ENCODE peak calls at places on chromosomes 11 and 22, in ten cellular contexts. One of them, this sample, is unnamed.

GRCh38 chr11:84969103-84969502 is 658.0 kb downstream of the DLG2 start:
- DNase-seq in RPMI8226: no peak
- DNase-seq in pancreas: no peak
- DNase-seq in sciatic nerve: no peak
- DNase-seq in pulmonary artery endothelial cell: no peak
- DNase-seq in Right ventricle myocardium superior: no peak
- DNase-seq in left colon: no peak
- DNase-seq in GM23248: peak; percentile 51
- DNase-seq in uterus: no peak
- DNase-seq in KBM-7: no peak
- DNase-seq in this sample: no peak

GRCh38 chr11:115503083-115503885 is 931 bp downstream of the CADM1 start:
- DNase-seq in sciatic nerve: peak; percentile 80
- DNase-seq in uterus: peak; percentile 52
- DNase-seq in RPMI8226: peak; percentile 80
- DNase-seq in GM23248: peak; percentile 51
- DNase-seq in pulmonary artery endothelial cell: no peak
- DNase-seq in Right ventricle myocardium superior: peak; percentile 78
- DNase-seq in pancreas: peak; percentile 87
- DNase-seq in left colon: peak; percentile 58
- DNase-seq in KBM-7: no peak
- DNase-seq in this sample: peak; percentile 63

GRCh38 chr11:104781719-104782376 is 116.4 kb downstream of the CASP12 start:
- DNase-seq in pancreas: no peak
- DNase-seq in uterus: no peak
- DNase-seq in sciatic nerve: no peak
- DNase-seq in pulmonary artery endothelial cell: no peak
- DNase-seq in GM23248: no peak
- DNase-seq in KBM-7: no peak
- DNase-seq in Right ventricle myocardium superior: no peak
- DNase-seq in RPMI8226: no peak
- DNase-seq in left colon: no peak
- DNase-seq in this sample: no peak

GRCh38 chr11:123587559-123587958 is 66.9 kb downstream of the SCN3B start:
- DNase-seq in pulmonary artery endothelial cell: no peak
- DNase-seq in pancreas: no peak
- DNase-seq in uterus: no peak
- DNase-seq in RPMI8226: no peak
- DNase-seq in Right ventricle myocardium superior: no peak
- DNase-seq in left colon: peak; percentile 34
- DNase-seq in KBM-7: no peak
- DNase-seq in sciatic nerve: no peak
- DNase-seq in GM23248: no peak
- DNase-seq in this sample: no peak

GRCh38 chr11:111320728-111321568 is 22.6 kb downstream of the POU2AF3 start:
- DNase-seq in KBM-7: no peak
- DNase-seq in GM23248: no peak
- DNase-seq in RPMI8226: no peak
- DNase-seq in pancreas: peak; percentile 51
- DNase-seq in left colon: no peak
- DNase-seq in sciatic nerve: no peak
- DNase-seq in Right ventricle myocardium superior: no peak
- DNase-seq in pulmonary artery endothelial cell: no peak
- DNase-seq in uterus: no peak
- DNase-seq in this sample: no peak

GRCh38 chr22:39685336-39686177 is 115.0 kb downstream of the CACNA1I start:
- DNase-seq in KBM-7: no peak
- DNase-seq in GM23248: no peak
- DNase-seq in left colon: no peak
- DNase-seq in RPMI8226: no peak
- DNase-seq in Right ventricle myocardium superior: no peak
- DNase-seq in uterus: no peak
- DNase-seq in pancreas: peak; percentile 68
- DNase-seq in pulmonary artery endothelial cell: no peak
- DNase-seq in sciatic nerve: no peak
- DNase-seq in this sample: peak; percentile 47

GRCh38 chr11:120520091-120520822 is 8.7 kb downstream of the GRIK4 start:
- DNase-seq in uterus: no peak
- DNase-seq in GM23248: no peak
- DNase-seq in pulmonary artery endothelial cell: no peak
- DNase-seq in pancreas: no peak
- DNase-seq in Right ventricle myocardium superior: no peak
- DNase-seq in left colon: no peak
- DNase-seq in KBM-7: no peak
- DNase-seq in RPMI8226: no peak
- DNase-seq in sciatic nerve: peak; percentile 50
- DNase-seq in this sample: no peak

GRCh38 chr11:1226226-1226961 is 3.5 kb downstream of the MUC5B start:
- DNase-seq in uterus: no peak
- DNase-seq in pancreas: peak; percentile 75
- DNase-seq in KBM-7: no peak
- DNase-seq in left colon: peak; percentile 18
- DNase-seq in sciatic nerve: peak; percentile 58
- DNase-seq in RPMI8226: no peak
- DNase-seq in pulmonary artery endothelial cell: no peak
- DNase-seq in Right ventricle myocardium superior: peak; percentile 40
- DNase-seq in GM23248: no peak
- DNase-seq in this sample: peak; percentile 55

GRCh38 chr11:74257934-74258553 is 53.4 kb downstream of the P4HA3 start:
- DNase-seq in GM23248: peak; percentile 73
- DNase-seq in pulmonary artery endothelial cell: no peak
- DNase-seq in sciatic nerve: peak; percentile 68
- DNase-seq in KBM-7: no peak
- DNase-seq in Right ventricle myocardium superior: peak; percentile 69
- DNase-seq in pancreas: no peak
- DNase-seq in left colon: peak; percentile 17
- DNase-seq in RPMI8226: no peak
- DNase-seq in uterus: peak; percentile 75
- DNase-seq in this sample: peak; percentile 81

GRCh38 chr11:114213622-114214021 is 82.6 kb upstream of the NNMT start:
- DNase-seq in pancreas: no peak
- DNase-seq in sciatic nerve: no peak
- DNase-seq in Right ventricle myocardium superior: no peak
- DNase-seq in uterus: no peak
- DNase-seq in left colon: no peak
- DNase-seq in KBM-7: no peak
- DNase-seq in pulmonary artery endothelial cell: no peak
- DNase-seq in RPMI8226: no peak
- DNase-seq in GM23248: no peak
- DNase-seq in this sample: no peak

GRCh38 chr11:75203641-75204011 is 36.9 kb upstream of the TPBGL start:
- DNase-seq in pancreas: no peak
- DNase-seq in Right ventricle myocardium superior: no peak
- DNase-seq in pulmonary artery endothelial cell: no peak
- DNase-seq in uterus: no peak
- DNase-seq in KBM-7: no peak
- DNase-seq in left colon: no peak
- DNase-seq in GM23248: no peak
- DNase-seq in RPMI8226: no peak
- DNase-seq in sciatic nerve: no peak
- DNase-seq in this sample: no peak

This sample was measured in right cardiac atrium.